ENCODE peak calls at places on chromosomes 5 and 9, in four cellular contexts. One of them, this sample, is unnamed.
A peak's percentile ranks its signal among the peaks of the same experiment; 100 is the strongest.

GRCh38 chr9:91179237-91180138 is 182.2 kb downstream of the AUH start:
- DNase-seq in HepG2: no peak
- DNase-seq in uterus: no peak
- DNase-seq in tibial nerve: no peak
- DNase-seq in this sample: no peak

GRCh38 chr9:76414656-76415055 is 20.4 kb upstream of the RFK start:
- DNase-seq in HepG2: no peak
- DNase-seq in uterus: no peak
- DNase-seq in tibial nerve: no peak
- DNase-seq in this sample: no peak

GRCh38 chr5:179241764-179242370 is 103.4 kb downstream of the ADAMTS2 start:
- DNase-seq in HepG2: no peak
- DNase-seq in uterus: peak; percentile 17
- DNase-seq in tibial nerve: no peak
- DNase-seq in this sample: no peak

GRCh38 chr5:77635617-77636422 is 2.7 kb downstream of the OTP start:
- DNase-seq in HepG2: no peak
- DNase-seq in uterus: no peak
- DNase-seq in tibial nerve: no peak
- DNase-seq in this sample: peak; percentile 9

GRCh38 chr9:96646081-96646991 is 8.8 kb downstream of the PRXL2C start:
- DNase-seq in HepG2: no peak
- DNase-seq in uterus: no peak
- DNase-seq in tibial nerve: no peak
- DNase-seq in this sample: no peak

GRCh38 chr5:127001621-127002296 is 28.6 kb downstream of the MARCHF3 start:
- DNase-seq in HepG2: no peak
- DNase-seq in uterus: no peak
- DNase-seq in tibial nerve: no peak
- DNase-seq in this sample: peak; percentile 38

GRCh38 chr5:91384671-91385430 is 1.7 kb upstream of the ARRDC3 start:
- DNase-seq in HepG2: peak; percentile 90
- DNase-seq in uterus: peak; percentile 22
- DNase-seq in tibial nerve: no peak
- DNase-seq in this sample: peak; percentile 91

GRCh38 chr5:108472237-108472636 is 90.3 kb upstream of the FBXL17 start:
- DNase-seq in HepG2: no peak
- DNase-seq in uterus: no peak
- DNase-seq in tibial nerve: no peak
- DNase-seq in this sample: peak; percentile 23

GRCh38 chr5:134784946-134785620 is 26.5 kb downstream of the DDX46 start:
- DNase-seq in HepG2: no peak
- DNase-seq in uterus: no peak
- DNase-seq in tibial nerve: no peak
- DNase-seq in this sample: no peak

GRCh38 chr9:34503406-34503805 is 19.4 kb downstream of the ENHO start:
- DNase-seq in HepG2: no peak
- DNase-seq in uterus: no peak
- DNase-seq in tibial nerve: no peak
- DNase-seq in this sample: no peak

GRCh38 chr5:163696270-163696887 is 191.0 kb downstream of the MAT2B start:
- DNase-seq in HepG2: peak; percentile 38
- DNase-seq in uterus: no peak
- DNase-seq in tibial nerve: no peak
- DNase-seq in this sample: peak; percentile 22

GRCh38 chr9:22595805-22596204 is 149.2 kb downstream of the DMRTA1 start:
- DNase-seq in HepG2: no peak
- DNase-seq in uterus: no peak
- DNase-seq in tibial nerve: no peak
- DNase-seq in this sample: no peak

GRCh38 chr9:77598510-77598909 is 49.6 kb downstream of the GNA14 start:
- DNase-seq in HepG2: no peak
- DNase-seq in uterus: peak; percentile 27
- DNase-seq in tibial nerve: no peak
- DNase-seq in this sample: no peak

GRCh38 chr5:32170303-32171170 is 3.6 kb downstream of the GOLPH3 start:
- DNase-seq in HepG2: no peak
- DNase-seq in uterus: no peak
- DNase-seq in tibial nerve: no peak
- DNase-seq in this sample: no peak

GRCh38 chr9:14062449-14063187 is 251.3 kb downstream of the NFIB start:
- DNase-seq in HepG2: no peak
- DNase-seq in uterus: no peak
- DNase-seq in tibial nerve: no peak
- DNase-seq in this sample: no peak

GRCh38 chr5:96562614-96563013 is 99.6 kb upstream of the CAST start:
- DNase-seq in HepG2: no peak
- DNase-seq in uterus: no peak
- DNase-seq in tibial nerve: no peak
- DNase-seq in this sample: no peak

GRCh38 chr9:21153688-21154608 is 12.3 kb upstream of the IFNW1 start:
- DNase-seq in HepG2: no peak
- DNase-seq in uterus: no peak
- DNase-seq in tibial nerve: no peak
- DNase-seq in this sample: no peak

GRCh38 chr9:19127881-19128719 is 808 bp upstream of the PLIN2 start:
- DNase-seq in HepG2: no peak
- DNase-seq in uterus: peak; percentile 44
- DNase-seq in tibial nerve: peak; percentile 22
- DNase-seq in this sample: peak; percentile 75

GRCh38 chr5:107808671-107809137 is 138.0 kb upstream of the EFNA5 start:
- DNase-seq in HepG2: peak; percentile 13
- DNase-seq in uterus: no peak
- DNase-seq in tibial nerve: no peak
- DNase-seq in this sample: no peak

GRCh38 chr5:107633171-107633901 is 37.4 kb downstream of the EFNA5 start:
- DNase-seq in HepG2: no peak
- DNase-seq in uterus: no peak
- DNase-seq in tibial nerve: no peak
- DNase-seq in this sample: no peak

GRCh38 chr5:157994906-157995519 is 136.1 kb upstream of the CLINT1 start:
- DNase-seq in HepG2: peak; percentile 41
- DNase-seq in uterus: peak; percentile 73
- DNase-seq in tibial nerve: peak; percentile 47
- DNase-seq in this sample: peak; percentile 36

GRCh38 chr5:44388504-44389409 is 463 bp downstream of the FGF10 start:
- DNase-seq in HepG2: no peak
- DNase-seq in uterus: peak; percentile 17
- DNase-seq in tibial nerve: no peak
- DNase-seq in this sample: no peak

GRCh38 chr9:80522465-80522864 is 950.7 kb downstream of the TLE4 start:
- DNase-seq in HepG2: no peak
- DNase-seq in uterus: no peak
- DNase-seq in tibial nerve: no peak
- DNase-seq in this sample: no peak

GRCh38 chr5:179906795-179907569 is 715 bp downstream of the TBC1D9B start:
- DNase-seq in HepG2: no peak
- DNase-seq in uterus: peak; percentile 33
- DNase-seq in tibial nerve: no peak
- DNase-seq in this sample: peak; percentile 41

GRCh38 chr5:171390883-171391677 is 3.4 kb downstream of the NPM1 start:
- DNase-seq in HepG2: no peak
- DNase-seq in uterus: no peak
- DNase-seq in tibial nerve: no peak
- DNase-seq in this sample: no peak
- TF ChIP-seq POLR2A in HepG2: peak; percentile 51
- TF ChIP-seq POLR2A in uterus: no peak
- TF ChIP-seq POLR2A in tibial nerve: no peak
- TF ChIP-seq POLR2A in this sample: no peak

GRCh38 chr5:138502521-138502920 is 37.2 kb downstream of the EGR1 start:
- DNase-seq in HepG2: no peak
- DNase-seq in uterus: no peak
- DNase-seq in tibial nerve: no peak
- DNase-seq in this sample: no peak

GRCh38 chr5:138508958-138509357 is 34.1 kb downstream of the ETF1 start:
- DNase-seq in HepG2: peak; percentile 47
- DNase-seq in uterus: no peak
- DNase-seq in tibial nerve: no peak
- DNase-seq in this sample: no peak

GRCh38 chr5:138503487-138504270 is 38.4 kb downstream of the EGR1 start:
- DNase-seq in HepG2: peak; percentile 56
- DNase-seq in uterus: no peak
- DNase-seq in tibial nerve: no peak
- DNase-seq in this sample: peak; percentile 68

GRCh38 chr5:138504799-138505198 is 38.2 kb downstream of the ETF1 start:
- DNase-seq in HepG2: no peak
- DNase-seq in uterus: no peak
- DNase-seq in tibial nerve: no peak
- DNase-seq in this sample: no peak

DNA sequence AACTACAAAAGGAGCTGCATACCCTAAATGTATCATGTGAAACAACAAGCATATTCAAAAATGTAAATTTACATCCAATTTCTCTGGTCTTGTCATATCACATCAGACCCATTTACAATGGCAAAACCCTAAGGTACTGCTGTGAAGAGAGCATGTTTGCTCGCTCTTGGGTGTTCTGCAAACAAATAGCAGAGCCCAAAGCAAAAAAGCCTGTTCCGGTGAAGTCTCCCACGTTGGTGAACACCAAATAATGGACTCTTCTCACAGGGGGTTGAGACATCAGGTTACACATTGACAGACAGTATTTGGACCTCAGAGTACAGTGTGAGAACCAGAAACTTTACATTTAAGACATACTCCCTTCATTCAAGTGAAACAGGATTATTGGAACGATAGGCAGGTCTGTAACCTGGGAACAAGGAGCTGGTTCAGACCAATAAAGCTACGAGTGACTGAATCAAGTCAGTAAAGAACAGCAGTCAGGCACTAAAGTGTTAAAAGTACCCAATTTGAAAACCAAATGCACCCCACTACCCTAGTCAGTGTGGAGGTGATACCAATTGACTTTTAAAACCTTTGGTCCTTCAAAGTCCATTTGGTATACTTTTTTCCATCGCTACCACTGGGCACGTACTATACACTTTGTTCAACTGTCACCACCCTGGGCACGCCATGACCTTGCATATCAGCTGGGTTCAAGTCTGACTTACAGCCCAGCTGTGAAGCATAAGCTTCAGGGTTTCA is 36.5 kb downstream of the ETF1 start:
- DNase-seq in HepG2: peak; percentile 90
- DNase-seq in uterus: no peak
- DNase-seq in tibial nerve: no peak
- DNase-seq in this sample: no peak
- TF ChIP-seq POLR2A in HepG2: no peak
- TF ChIP-seq POLR2A in uterus: no peak
- TF ChIP-seq POLR2A in tibial nerve: no peak
- TF ChIP-seq POLR2A in this sample: no peak

GRCh38 chr5:146490089-146490843 is 25.7 kb downstream of the GPR151 start:
- DNase-seq in HepG2: no peak
- DNase-seq in uterus: no peak
- DNase-seq in tibial nerve: no peak
- DNase-seq in this sample: no peak
- TF ChIP-seq POLR2A in HepG2: no peak
- TF ChIP-seq POLR2A in uterus: no peak
- TF ChIP-seq POLR2A in tibial nerve: no peak
- TF ChIP-seq POLR2A in this sample: no peak

GRCh38 chr5:141881886-141882285 is 3.7 kb upstream of the PCDH1 start:
- DNase-seq in HepG2: no peak
- DNase-seq in uterus: no peak
- DNase-seq in tibial nerve: no peak
- DNase-seq in this sample: no peak
- TF ChIP-seq POLR2A in HepG2: no peak
- TF ChIP-seq POLR2A in uterus: no peak
- TF ChIP-seq POLR2A in tibial nerve: no peak
- TF ChIP-seq POLR2A in this sample: no peak

DNA sequence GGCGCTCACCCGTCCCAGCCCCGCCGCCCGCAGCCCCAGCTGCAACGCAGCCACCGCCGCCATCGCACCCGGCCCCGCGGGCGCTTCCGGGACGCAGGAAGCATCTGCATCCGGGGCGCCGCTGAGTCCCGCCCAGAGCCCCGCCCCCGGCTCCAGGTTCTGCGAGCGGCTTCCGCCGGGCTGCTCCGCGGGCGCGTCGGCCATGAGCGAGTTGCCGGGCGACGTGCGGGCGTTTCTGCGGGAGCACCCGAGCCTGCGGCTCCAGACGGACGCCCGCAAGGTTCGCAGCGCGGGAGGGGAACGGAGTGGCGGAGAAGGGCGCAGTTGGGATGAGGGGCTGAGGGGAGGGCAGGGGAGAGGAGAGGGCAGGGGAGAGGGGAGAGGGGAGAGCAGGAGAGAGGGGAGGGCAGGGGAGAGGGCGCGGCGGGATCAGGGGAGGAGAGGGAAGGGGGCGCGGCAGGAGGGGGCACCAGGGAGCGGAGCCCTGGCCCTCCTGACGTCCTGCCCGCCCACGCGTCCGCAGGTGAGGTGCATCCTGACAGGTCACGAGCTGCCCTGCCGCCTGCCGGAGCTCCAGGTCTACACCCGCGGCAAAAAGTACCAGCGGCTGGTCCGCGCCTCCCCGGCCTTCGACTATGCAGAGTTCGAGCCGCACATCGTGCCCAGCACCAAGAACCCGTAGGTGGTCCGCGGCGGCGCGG is at the start of the genes SURF1 and SURF2:
- DNase-seq in HepG2: peak; percentile 68
- DNase-seq in uterus: peak; percentile 88
- DNase-seq in tibial nerve: peak; percentile 78
- DNase-seq in this sample: peak; percentile 89
- TF ChIP-seq POLR2A in HepG2: peak; percentile 42
- TF ChIP-seq POLR2A in uterus: peak; percentile 48
- TF ChIP-seq POLR2A in tibial nerve: no peak
- TF ChIP-seq POLR2A in this sample: no peak

DNA sequence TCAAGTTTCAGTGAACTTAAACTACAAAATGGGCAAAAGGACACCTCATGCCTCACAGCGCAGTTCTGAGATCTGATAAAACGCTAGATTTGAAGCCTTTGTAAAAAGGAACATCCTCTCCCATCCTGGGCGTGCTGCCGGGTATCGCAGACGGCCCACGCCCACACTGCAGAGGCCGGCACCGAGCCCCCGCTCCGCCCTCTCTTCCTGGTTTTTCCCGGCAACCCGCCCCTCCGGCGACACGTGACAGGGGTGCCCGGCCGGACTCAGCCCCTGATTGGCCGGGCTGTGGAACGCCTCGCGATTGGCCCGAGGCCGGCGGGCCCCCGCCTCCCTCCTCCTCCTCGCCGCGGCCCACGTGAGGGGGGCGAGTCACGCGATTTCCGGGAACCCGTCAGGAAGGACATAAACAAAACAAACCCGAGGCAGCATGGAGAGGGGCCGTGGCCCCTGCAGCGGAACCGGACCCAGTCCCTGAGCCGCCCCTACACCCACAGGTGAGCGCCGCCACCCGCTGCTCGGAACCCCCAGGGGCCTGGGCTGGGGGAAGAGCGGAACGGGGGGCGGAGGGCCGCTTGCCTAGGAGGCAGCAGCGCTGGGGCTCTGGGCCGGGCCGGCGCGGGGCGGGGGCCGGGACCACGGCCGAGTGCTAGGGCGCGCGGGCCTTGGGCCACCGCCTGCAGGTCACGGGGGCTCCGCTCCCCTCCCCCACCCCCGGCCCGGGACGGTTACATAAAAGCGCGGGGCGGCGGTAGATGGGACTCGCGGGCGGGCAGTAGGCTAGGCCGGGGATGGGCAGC is at the start of gene CREBRF:
- DNase-seq in HepG2: peak; percentile 91
- DNase-seq in uterus: peak; percentile 98
- DNase-seq in tibial nerve: peak; percentile 95
- DNase-seq in this sample: peak; percentile 98
- TF ChIP-seq POLR2A in HepG2: no peak
- TF ChIP-seq POLR2A in uterus: peak; percentile 65
- TF ChIP-seq POLR2A in tibial nerve: peak; percentile 68
- TF ChIP-seq POLR2A in this sample: peak; percentile 39

This sample was measured in erythroblast.